ENCODE peak calls at places on chromosomes 4 and X, in nine cellular contexts. W, R, L, Z, Q, S, U, E and A are unnamed samples.

GRCh38 chrX:140151316-140151715 is 186.0 kb upstream of the CXorf66 start:
- DNase-seq in W (no peak), R (no peak), L (no peak), Z (no peak), Q (no peak), S (no peak), U (no peak), E (no peak), A (no peak)

GRCh38 chrX:101232316-101232715 is 12.7 kb downstream of the DRP2 start:
- DNase-seq in W (no peak), R (peak; percentile 21), L (no peak), Z (no peak), Q (no peak), S (no peak), U (peak; percentile 35), E (no peak), A (no peak)

GRCh38 chrX:69365755-69366154 is 138.4 kb upstream of the NALF2 start:
- DNase-seq in W (no peak), R (no peak), L (no peak), Z (no peak), Q (no peak), S (no peak), U (no peak), E (no peak), A (no peak)

GRCh38 chr4:75844151-75844662 is 58.0 kb downstream of the PPEF2 start:
- DNase-seq in W (no peak), R (peak; percentile 64), L (peak; percentile 92), Z (no peak), Q (no peak), S (no peak), U (peak; percentile 84), E (no peak), A (no peak)

GRCh38 chr4:128571747-128572146 is 237.8 kb upstream of the JADE1 start:
- DNase-seq in W (peak; percentile 94), R (peak; percentile 86), L (peak; percentile 95), Z (peak; percentile 13), Q (no peak), S (no peak), U (peak; percentile 97), E (no peak), A (no peak)

GRCh38 chr4:88702780-88703179 is 5.2 kb upstream of the NAP1L5 start:
- DNase-seq in W (no peak), R (no peak), L (no peak), Z (no peak), Q (no peak), S (no peak), U (no peak), E (no peak), A (no peak)

GRCh38 chr4:130738233-130738632 is 1642.3 kb downstream of the C4orf33 start:
- DNase-seq in W (no peak), R (no peak), L (no peak), Z (no peak), Q (no peak), S (no peak), U (no peak), E (no peak), A (no peak)

GRCh38 chr4:165124488-165124887 is 11.8 kb upstream of the TMEM192 start:
- DNase-seq in W (no peak), R (no peak), L (no peak), Z (no peak), Q (no peak), S (no peak), U (no peak), E (no peak), A (no peak)

GRCh38 chr4:825969-826330 is at the start of gene CPLX1:
- DNase-seq in W (no peak), R (no peak), L (no peak), Z (no peak), Q (peak; percentile 91), S (no peak), U (no peak), E (peak; percentile 34), A (peak; percentile 57)

GRCh38 chr4:110207233-110207632 is 8.8 kb upstream of the ELOVL6 start:
- DNase-seq in W (no peak), R (no peak), L (no peak), Z (no peak), Q (no peak), S (no peak), U (no peak), E (no peak), A (no peak)

GRCh38 chrX:53319614-53320542 is 38.5 kb upstream of the IQSEC2 start:
- DNase-seq in W (no peak), R (no peak), L (no peak), Z (no peak), Q (no peak), S (no peak), U (no peak), E (no peak), A (no peak)

GRCh38 chrX:14529288-14529989 is at the start of gene GLRA2:
- DNase-seq in W (no peak), R (no peak), L (peak; percentile 25), Z (no peak), Q (no peak), S (no peak), U (peak; percentile 10), E (no peak), A (no peak)

GRCh38 chrX:10725071-10725470 is 104.7 kb upstream of the MID1 start:
- DNase-seq in W (no peak), R (peak; percentile 3), L (no peak), Z (no peak), Q (no peak), S (no peak), U (no peak), E (no peak), A (no peak)

GRCh38 chrX:108447303-108447702 is 7.7 kb downstream of the COL4A5 start:
- DNase-seq in W (no peak), R (peak; percentile 2), L (no peak), Z (no peak), Q (no peak), S (no peak), U (peak; percentile 51), E (no peak), A (no peak)

GRCh38 chrX:40855411-40855810 is 120.1 kb upstream of the MED14 start:
- DNase-seq in W (no peak), R (no peak), L (peak; percentile 11), Z (no peak), Q (peak; percentile 41), S (no peak), U (no peak), E (peak; percentile 15), A (no peak)

GRCh38 chr4:125750827-125751466 is 436.2 kb downstream of the FAT4 start:
- DNase-seq in W (no peak), R (peak; percentile 54), L (peak; percentile 63), Z (no peak), Q (peak; percentile 16), S (no peak), U (peak; percentile 76), E (no peak), A (no peak)

GRCh38 chr4:82360298-82361177 is 13.3 kb downstream of the HNRNPD start:
- DNase-seq in W (no peak), R (no peak), L (peak; percentile 45), Z (no peak), Q (no peak), S (no peak), U (peak; percentile 39), E (no peak), A (no peak)